ENCODE peak calls at places on chromosomes 12 and 14, in five cellular contexts. C is GM23338, K is left ventricle myocardium inferior, H is epithelial cell of esophagus, P is cardiac muscle cell. D is an unnamed sample.

GRCh38 chr12:6370994-6371754 is 4.2 kb downstream of the SCNN1A start:
- DNase-seq in C (peak), K (no peak), H (peak), P (peak), D (no peak)

GRCh38 chr12:75474121-75474520 is 6.4 kb upstream of the GLIPR1 start:
- DNase-seq in C (no peak), K (no peak), H (peak), P (no peak), D (no peak)

GRCh38 chr12:75480469-75480949 is at the start of gene GLIPR1:
- DNase-seq in C (no peak), K (peak), H (peak), P (peak), D (peak)

GRCh38 chr14:38255673-38256357 is at the start of gene CLEC14A:
- DNase-seq in C (peak), K (peak), H (no peak), P (no peak), D (peak)

GRCh38 chr12:124694846-124695497 is 127.6 kb upstream of the NCOR2 start:
- DNase-seq in C (peak), K (peak), H (peak), P (peak), D (no peak)

GRCh38 chr12:102728506-102729242 is 188.4 kb downstream of the PAH start:
- DNase-seq in C (no peak), K (no peak), H (no peak), P (no peak), D (no peak)

GRCh38 chr12:113291586-113291985 is 43.3 kb downstream of the SLC8B1 start:
- DNase-seq in C (no peak), K (no peak), H (no peak), P (no peak), D (no peak)

GRCh38 chr14:63275611-63276010 is 43.1 kb downstream of the GPHB5 start:
- DNase-seq in C (peak), K (no peak), H (no peak), P (no peak), D (no peak)

GRCh38 chr12:57853864-57854556 is 7.5 kb upstream of the CTDSP2 start:
- DNase-seq in C (no peak), K (no peak), H (peak), P (no peak), D (no peak)

GRCh38 chr14:51293926-51294290 is 53.9 kb downstream of the TMX1 start:
- DNase-seq in C (no peak), K (no peak), H (no peak), P (no peak), D (no peak)

GRCh38 chr12:77104792-77105191 is 39.4 kb upstream of the E2F7 start:
- DNase-seq in C (no peak), K (no peak), H (peak), P (peak), D (no peak)

GRCh38 chr12:93380480-93381121 is 2.9 kb downstream of the NUDT4 start:
- DNase-seq in C (peak), K (no peak), H (peak), P (peak), D (no peak)
- TF ChIP-seq CTCF in C (peak), K (no peak), H (peak), P (peak), D (peak)

DNA sequence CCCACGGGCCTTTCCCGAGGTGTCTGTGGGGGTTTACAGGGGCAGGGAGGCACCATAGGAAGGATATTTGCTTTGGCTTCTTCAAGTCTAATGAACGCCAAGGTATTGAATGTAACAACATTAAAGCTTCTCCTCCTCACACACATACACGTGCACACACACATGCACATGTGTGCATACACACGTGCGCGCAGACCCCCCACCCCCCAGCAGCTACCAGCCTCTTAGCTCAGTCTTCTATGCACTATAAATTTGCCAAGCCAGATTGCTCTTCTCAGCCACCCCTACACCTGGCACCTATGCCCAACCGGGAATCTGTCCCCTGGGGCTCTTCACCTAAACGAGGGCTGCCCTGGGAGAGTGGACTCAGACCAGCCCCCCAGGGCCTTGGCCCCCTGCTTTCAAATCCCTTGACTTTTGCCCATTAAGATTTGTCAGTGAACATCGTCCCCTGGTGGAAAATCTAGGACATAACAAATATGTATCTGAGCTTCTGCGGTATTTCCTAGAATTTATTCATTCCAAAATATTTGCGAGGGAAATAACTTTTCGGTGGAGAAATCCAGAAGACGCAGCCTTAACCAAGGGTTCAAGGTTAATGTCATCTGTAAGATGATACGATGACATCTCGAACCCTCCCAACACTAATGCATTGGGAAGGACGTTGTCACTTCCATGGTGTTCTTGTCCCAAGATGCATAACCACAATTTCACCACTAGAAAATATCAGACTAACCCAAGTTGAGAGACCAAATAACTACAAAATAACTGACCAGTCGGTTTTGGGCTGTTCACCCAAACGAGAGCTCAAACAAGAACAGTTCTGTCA is 330.4 kb downstream of the MED13L start:
- DNase-seq in C (peak), K (no peak), H (no peak), P (no peak), D (no peak)
- TF ChIP-seq CTCF in C (peak), K (peak), H (peak), P (peak), D (peak)

GRCh38 chr12:48197549-48197966 is 5.5 kb downstream of the OR10AD1 start:
- DNase-seq in C (peak), K (no peak), H (peak), P (peak), D (peak)
- TF ChIP-seq CTCF in C (peak), K (peak), H (peak), P (peak), D (peak)

GRCh38 chr14:39939023-39939422 is 506.8 kb upstream of the FBXO33 start:
- DNase-seq in C (no peak), K (no peak), H (no peak), P (no peak), D (no peak)
- TF ChIP-seq CTCF in C (no peak), K (no peak), H (no peak), P (no peak), D (no peak)

GRCh38 chr12:26863515-26863914 is 30.5 kb upstream of the ITPR2 start:
- DNase-seq in C (peak), K (no peak), H (peak), P (peak), D (no peak)
- TF ChIP-seq CTCF in C (peak), K (no peak), H (peak), P (peak), D (peak)

GRCh38 chr12:107133462-107133861 is 40.1 kb upstream of the CRY1 start:
- DNase-seq in C (no peak), K (no peak), H (no peak), P (no peak), D (no peak)
- TF ChIP-seq CTCF in C (no peak), K (no peak), H (peak), P (no peak), D (no peak)

DNA sequence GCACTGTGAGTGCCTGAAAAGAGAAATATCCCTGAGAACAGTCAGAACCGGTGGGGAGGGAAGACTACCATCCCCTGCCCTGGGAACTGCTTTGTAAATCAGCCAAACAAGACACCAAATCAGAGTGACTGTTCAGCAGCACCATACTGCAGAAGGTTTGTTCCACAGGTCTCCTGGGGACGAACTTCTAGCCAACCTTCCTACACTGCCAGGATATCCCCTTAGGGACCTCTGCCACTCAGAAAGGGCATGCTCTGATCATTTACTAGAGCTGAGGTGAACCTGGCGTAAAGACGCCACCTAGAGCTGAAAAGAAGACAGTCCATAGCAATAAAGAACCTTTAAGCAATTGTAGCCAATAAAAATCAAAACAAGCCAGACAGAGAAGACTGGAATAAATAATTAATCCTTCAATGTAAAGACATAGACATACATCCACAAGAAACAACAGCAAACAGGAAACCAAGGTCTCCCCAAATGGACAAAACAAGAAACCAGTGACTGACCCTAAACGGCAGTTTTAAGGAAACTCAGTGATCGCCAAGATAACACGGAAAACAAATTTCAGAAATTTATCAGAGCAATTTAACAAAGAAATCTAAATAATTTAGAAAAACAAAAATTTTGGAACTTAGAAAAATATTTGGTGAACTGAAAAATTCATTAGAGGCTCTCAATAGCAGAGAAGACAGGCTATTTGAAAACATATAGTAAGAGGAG is 228.1 kb upstream of the AMIGO2 start:
- DNase-seq in C (peak), K (no peak), H (peak), P (peak), D (no peak)
- TF ChIP-seq CTCF in C (peak), K (peak), H (peak), P (peak), D (peak)